ENCODE peak calls at places on chromosome 5, in four cellular contexts. Z is mesendoderm, U is H1, H is H9. J is an unnamed sample.

GRCh38 chr5:14745753-14746152 is 81.2 kb downstream of the OTULIN start:
- DNase-seq in Z (no peak), U (no peak), H (no peak), J (no peak)

GRCh38 chr5:133147815-133148634 is 96.2 kb downstream of the HSPA4 start:
- DNase-seq in Z (no peak), U (no peak), H (no peak), J (no peak)

GRCh38 chr5:81021486-81021885 is 61.3 kb downstream of the RASGRF2 start:
- DNase-seq in Z (no peak), U (no peak), H (no peak), J (no peak)

GRCh38 chr5:31771500-31771899 is 132.6 kb downstream of the PDZD2 start:
- DNase-seq in Z (no peak), U (no peak), H (no peak), J (no peak)

GRCh38 chr5:58752030-58752429 is 169.2 kb downstream of the RAB3C start:
- DNase-seq in Z (no peak), U (no peak), H (no peak), J (no peak)

GRCh38 chr5:181218795-181219124 is 4.3 kb upstream of the TRIM41 start:
- DNase-seq in Z (no peak), U (no peak), H (no peak), J (no peak)

GRCh38 chr5:55187370-55187769 is 14.4 kb upstream of the CDC20B start:
- DNase-seq in Z (peak; percentile 45), U (no peak), H (no peak), J (no peak)

GRCh38 chr5:150448960-150449490 is 514 bp downstream of the RPS14 start:
- DNase-seq in Z (no peak), U (no peak), H (no peak), J (no peak)

GRCh38 chr5:179296150-179296821 is 49.0 kb downstream of the ADAMTS2 start:
- DNase-seq in Z (no peak), U (no peak), H (no peak), J (no peak)

GRCh38 chr5:170070556-170071412 is 34.9 kb upstream of the FOXI1 start:
- DNase-seq in Z (peak; percentile 59), U (peak; percentile 90), H (peak; percentile 69), J (peak; percentile 45)

GRCh38 chr5:179275941-179276837 is 69.1 kb downstream of the ADAMTS2 start:
- DNase-seq in Z (peak; percentile 48), U (no peak), H (no peak), J (peak; percentile 98)

GRCh38 chr5:66987540-66987939 is 209.1 kb downstream of the CD180 start:
- DNase-seq in Z (no peak), U (no peak), H (no peak), J (no peak)

DNA sequence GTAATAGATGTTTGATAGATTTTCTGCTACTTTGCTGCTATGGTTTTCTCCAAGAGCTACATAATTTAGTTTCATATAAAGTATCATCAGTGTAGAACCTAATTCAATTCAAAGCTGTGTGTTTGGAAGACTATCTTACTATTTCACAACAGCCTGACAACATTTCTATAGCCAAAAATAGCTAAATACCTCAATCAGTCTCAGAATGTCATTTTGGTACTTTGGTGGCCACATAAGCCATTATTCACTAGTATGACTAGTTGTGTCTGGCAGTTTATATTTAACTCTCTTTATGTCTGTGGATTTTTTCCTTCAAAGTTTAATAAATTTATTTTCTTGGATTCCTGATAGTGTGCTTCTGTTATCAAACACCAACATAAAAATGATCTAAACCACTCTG is 35.1 kb upstream of the CCDC152 start:
- DNase-seq in Z (no peak), U (no peak), H (no peak), J (no peak)
- H3K56ac ChIP-seq in Z (no peak overlapping the region), U (no peak overlapping the region), H (no peak overlapping the region), J (no peak overlapping the region)

GRCh38 chr5:25025836-25026235 is 381.1 kb upstream of the CDH10 start:
- DNase-seq in Z (no peak), U (no peak), H (no peak), J (no peak)
- H3K56ac ChIP-seq in Z (no peak overlapping the region), U (no peak overlapping the region), H (no peak overlapping the region), J (no peak overlapping the region)

DNA sequence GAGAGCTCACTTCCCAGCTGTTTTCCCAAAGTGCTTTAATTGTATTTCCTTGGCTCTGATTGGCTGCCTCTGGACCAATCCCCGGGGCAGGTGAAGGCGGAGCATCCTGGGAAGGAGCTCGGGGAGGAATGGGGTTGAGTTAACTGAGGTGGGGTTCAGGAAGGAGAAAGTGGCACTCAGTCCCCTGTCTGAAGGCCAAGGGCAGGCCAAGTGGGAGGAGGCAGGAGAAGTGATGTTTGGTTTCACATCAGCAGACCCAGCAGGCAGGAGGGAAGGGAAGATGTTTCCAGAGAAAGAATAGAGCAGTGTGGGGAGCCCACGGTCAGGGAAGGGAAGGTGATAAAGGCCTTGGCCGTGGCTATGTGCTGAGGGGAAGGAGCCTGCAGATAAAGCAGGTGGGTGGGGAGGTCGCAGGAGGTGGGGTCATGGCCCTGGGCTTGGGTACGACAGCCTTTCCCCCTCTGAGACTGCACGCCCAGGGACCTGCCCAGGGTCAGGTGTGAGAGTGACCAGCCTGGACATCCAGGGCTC is 3.1 kb downstream of the TSPAN17 start:
- DNase-seq in Z (peak; percentile 51), U (no peak), H (peak; percentile 57), J (no peak)
- H3K56ac ChIP-seq in Z (no peak overlapping the region), U (no peak overlapping the region), H (no peak overlapping the region), J (peak overlapping the region; percentile 11)

GRCh38 chr5:7050986-7051385 is 337.8 kb downstream of the TENT4A start:
- DNase-seq in Z (no peak), U (no peak), H (no peak), J (no peak)
- H3K56ac ChIP-seq in Z (no peak overlapping the region), U (no peak overlapping the region), H (no peak overlapping the region), J (no peak overlapping the region)

DNA sequence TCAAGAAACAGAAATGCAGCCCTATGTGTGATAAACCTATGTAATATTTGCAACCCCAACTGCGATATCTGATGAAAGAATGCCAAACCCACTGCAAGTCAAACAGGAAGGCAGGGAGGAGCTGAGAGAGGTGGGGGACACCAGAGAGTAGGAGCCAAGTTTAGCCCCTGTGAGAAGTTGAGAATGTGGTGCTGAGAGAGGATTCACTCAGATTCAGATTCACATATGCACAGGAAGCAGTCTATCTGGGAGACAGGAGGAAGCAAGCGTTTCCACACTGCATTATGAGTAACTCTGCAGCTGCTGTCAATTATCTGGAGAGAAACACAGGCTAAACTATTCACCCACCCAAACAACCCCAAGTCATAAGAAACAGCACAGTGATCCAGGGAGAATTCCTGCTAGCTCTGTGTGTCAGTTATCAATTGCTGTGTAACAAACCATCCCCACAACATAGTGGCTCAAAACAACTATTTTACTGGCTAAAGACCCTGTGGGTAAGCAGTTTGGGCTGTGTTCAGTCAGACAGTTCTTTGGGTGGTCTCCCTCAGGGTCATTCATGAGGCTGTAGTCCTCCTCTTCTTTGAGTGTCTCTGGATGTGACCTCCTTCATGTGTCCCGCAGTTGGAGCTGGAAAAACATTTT is 161.9 kb upstream of the RAI14 start:
- DNase-seq in Z (no peak), U (peak; percentile 27), H (no peak), J (peak; percentile 87)
- H3K56ac ChIP-seq in Z (no peak overlapping the region), U (no peak overlapping the region), H (no peak overlapping the region), J (no peak overlapping the region)

GRCh38 chr5:40364441-40364840 is 315.3 kb upstream of the PTGER4 start:
- DNase-seq in Z (no peak), U (no peak), H (no peak), J (no peak)

GRCh38 chr5:40359093-40359492 is 320.6 kb upstream of the PTGER4 start:
- DNase-seq in Z (no peak), U (no peak), H (no peak), J (no peak)

GRCh38 chr5:40360685-40361084 is 319.0 kb upstream of the PTGER4 start:
- DNase-seq in Z (no peak), U (no peak), H (no peak), J (peak; percentile 15)

GRCh38 chr5:40359854-40360253 is 319.9 kb upstream of the PTGER4 start:
- DNase-seq in Z (no peak), U (no peak), H (no peak), J (no peak)

DNA sequence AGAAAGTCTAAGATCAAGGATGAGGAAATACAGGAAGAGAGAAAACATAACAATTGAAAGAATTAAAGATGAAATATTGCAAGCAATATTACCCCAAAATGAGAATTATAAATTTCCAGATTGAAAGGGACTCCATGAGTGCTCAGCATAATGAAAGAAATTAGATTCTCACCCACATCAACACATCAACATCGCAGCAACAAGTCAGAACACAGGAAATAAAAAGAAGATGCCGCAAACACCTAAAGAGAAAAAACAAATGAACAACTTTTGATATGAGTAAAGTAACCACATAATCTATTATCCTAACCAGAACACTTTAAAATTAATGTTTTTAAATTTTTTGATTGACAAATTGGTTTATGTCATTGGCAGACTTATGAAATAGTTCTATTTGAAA is 318.3 kb upstream of the PTGER4 start:
- DNase-seq in Z (no peak), U (no peak), H (no peak), J (no peak)
- H3K56ac ChIP-seq in Z (no peak overlapping the region), U (no peak overlapping the region), H (no peak overlapping the region), J (no peak overlapping the region)

DNA sequence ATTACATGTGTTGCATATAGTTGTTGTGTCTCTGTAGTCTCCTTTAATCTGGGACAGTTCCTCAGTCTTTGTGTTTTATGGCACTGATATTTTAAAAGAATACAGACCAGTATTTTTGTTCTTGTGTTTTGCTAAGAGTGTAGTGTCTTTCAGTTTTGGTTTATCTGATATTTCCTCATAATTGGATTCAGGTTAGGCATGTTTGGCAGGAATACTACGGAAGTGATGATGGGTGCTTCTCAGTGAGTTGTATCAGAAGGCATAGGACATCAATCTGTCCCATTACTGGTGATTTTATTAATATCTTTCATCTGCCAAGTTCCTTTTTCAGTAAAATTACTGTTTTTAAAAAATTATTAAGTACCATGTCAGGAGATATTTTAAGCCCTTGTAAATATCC is 212.9 kb downstream of the ARHGEF28 start:
- DNase-seq in Z (no peak), U (no peak), H (no peak), J (no peak)
- H3K56ac ChIP-seq in Z (no peak overlapping the region), U (no peak overlapping the region), H (no peak overlapping the region), J (no peak overlapping the region)